ENCODE peak calls at places on chromosome 12, in five cellular contexts. Y is A549, P is transverse colon, H is suprapubic skin, L is ovary. N is an unnamed sample.

GRCh38 chr12:82841379-82841778 is 154.7 kb downstream of the TMTC2 start:
- DNase-seq in L (no peak), Y (no peak), H (no peak), P (no peak), N (no peak)

GRCh38 chr12:104709692-104710435 is 248.2 kb downstream of the SLC41A2 start:
- DNase-seq in Y (no peak), P (no peak), H (no peak), L (no peak), N (no peak)

GRCh38 chr12:83172441-83172840 is 485.7 kb downstream of the TMTC2 start:
- DNase-seq in P (no peak), L (no peak), H (no peak), Y (no peak), N (no peak)

GRCh38 chr12:75587340-75588106 is 76.1 kb upstream of the KRR1 start:
- DNase-seq in L (no peak), P (no peak), H (no peak), Y (no peak), N (no peak)

GRCh38 chr12:111715242-111715641 is 29.4 kb downstream of the ACAD10 start:
- DNase-seq in H (no peak), P (no peak), Y (no peak), L (no peak), N (no peak)

GRCh38 chr12:132766380-132767085 is 4.9 kb upstream of the ANKLE2 start:
- DNase-seq in P (peak), H (no peak), Y (no peak), L (no peak), N (peak)

GRCh38 chr12:4353785-4354208 is 25.7 kb downstream of the FGF23 start:
- DNase-seq in Y (no peak), H (no peak), P (no peak), L (no peak), N (no peak)

GRCh38 chr12:123983822-123984485 is 10.9 kb downstream of the ZNF664 start:
- DNase-seq in P (peak), Y (peak), L (peak), H (no peak), N (peak)

GRCh38 chr12:45268672-45269406 is 52.9 kb downstream of the ANO6 start:
- DNase-seq in P (peak), H (peak), L (peak), Y (peak), N (peak)

GRCh38 chr12:3604750-3605638 is 114.0 kb downstream of the PRMT8 start:
- DNase-seq in Y (no peak), L (peak), H (no peak), P (peak), N (peak)

GRCh38 chr12:131415781-131416180 is 295.1 kb upstream of the SFSWAP start:
- DNase-seq in Y (peak), P (no peak), H (no peak), L (no peak), N (peak)

GRCh38 chr12:18340186-18340585 is 78.9 kb downstream of the PIK3C2G start:
- DNase-seq in Y (no peak), H (no peak), P (no peak), L (no peak), N (no peak)

GRCh38 chr12:75684678-75685620 is 173.5 kb upstream of the KRR1 start:
- DNase-seq in H (no peak), L (no peak), Y (no peak), P (no peak), N (no peak)

GRCh38 chr12:113325938-113326337 is 9.0 kb downstream of the SLC8B1 start:
- DNase-seq in H (no peak), L (peak), Y (no peak), P (no peak), N (no peak)

GRCh38 chr12:71846322-71846940 is 6.9 kb downstream of the TBC1D15 start:
- DNase-seq in L (no peak), Y (no peak), H (no peak), P (no peak), N (no peak)

GRCh38 chr12:52539821-52540173 is 13.1 kb downstream of the KRT71 start:
- DNase-seq in L (no peak), Y (no peak), P (no peak), H (no peak), N (no peak)

GRCh38 chr12:4273651-4274395 is at the start of gene CCND2:
- DNase-seq in H (peak), P (peak), Y (peak), L (peak), N (peak)

GRCh38 chr12:3882896-3883564 is 9.8 kb upstream of the PARP11 start:
- DNase-seq in L (no peak), P (no peak), Y (peak), H (no peak), N (no peak)

GRCh38 chr12:64691227-64691792 is 67.9 kb downstream of the GNS start:
- DNase-seq in Y (no peak), L (no peak), H (no peak), P (no peak), N (no peak)

GRCh38 chr12:112350593-112351592 is 31.3 kb downstream of the HECTD4 start:
- DNase-seq in L (no peak), Y (no peak), P (no peak), H (no peak), N (no peak)

GRCh38 chr12:12943589-12944260 is 8.2 kb downstream of the GPRC5D start:
- DNase-seq in H (no peak), L (no peak), P (no peak), Y (no peak), N (no peak)

GRCh38 chr12:122793685-122794106 is 19.3 kb downstream of the CCDC62 start:
- DNase-seq in Y (peak), P (no peak), H (no peak), L (no peak), N (no peak)

GRCh38 chr12:114476159-114476558 is 70.2 kb upstream of the TBX5 start:
- DNase-seq in P (no peak), Y (no peak), L (no peak), H (no peak), N (no peak)

GRCh38 chr12:24605916-24606315 is 343.0 kb downstream of the BCAT1 start:
- DNase-seq in H (no peak), Y (no peak), L (no peak), P (no peak), N (no peak)

GRCh38 chr12:65609359-65609771 is 214.9 kb upstream of the HMGA2 start:
- DNase-seq in L (no peak), Y (no peak), P (no peak), H (no peak), N (no peak)

GRCh38 chr12:57459750-57460400 is at the start of gene GLI1:
- DNase-seq in P (no peak), L (peak), H (no peak), Y (peak), N (peak)

GRCh38 chr12:118337194-118337838 is 35.4 kb downstream of the TAOK3 start:
- DNase-seq in P (no peak), H (no peak), Y (no peak), L (no peak), N (no peak)

GRCh38 chr12:1630081-1630826 is 1.2 kb downstream of the WNT5B start:
- DNase-seq in L (peak), Y (peak), P (peak), H (no peak), N (peak)

GRCh38 chr12:46214668-46215429 is 54.0 kb downstream of the SLC38A1 start:
- DNase-seq in Y (no peak), L (no peak), H (no peak), P (peak), N (no peak)

GRCh38 chr12:118022728-118023109 is 6.2 kb downstream of the RFC5 start:
- DNase-seq in Y (no peak), H (no peak), P (no peak), L (no peak), N (no peak)

DNA sequence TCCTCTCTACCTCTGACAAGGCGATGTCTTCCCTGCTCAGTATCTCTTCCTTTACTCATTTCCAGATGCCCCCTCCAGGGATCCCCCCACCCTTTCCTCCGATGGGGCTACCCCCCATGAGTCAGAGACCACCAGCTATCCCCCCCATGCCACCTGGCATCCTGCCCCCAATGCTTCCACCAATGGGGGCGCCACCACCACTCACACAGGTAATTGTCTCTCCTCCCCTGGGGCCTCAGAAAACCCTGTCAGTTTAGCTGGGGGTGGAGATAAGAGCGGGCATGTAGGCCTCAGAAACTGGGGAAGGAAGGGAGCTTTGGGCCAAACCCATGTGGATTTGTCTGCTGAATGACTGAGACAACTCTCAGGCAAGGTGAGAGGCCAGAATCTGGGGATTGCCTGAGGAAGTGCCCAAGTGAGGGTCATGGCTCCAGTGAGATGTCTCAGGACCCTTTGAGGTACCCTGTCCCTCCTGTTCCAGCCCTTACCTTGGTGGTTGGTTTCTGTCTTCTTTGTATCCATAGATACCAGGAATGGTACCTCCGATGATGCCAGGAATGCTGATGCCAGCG is 8.1 kb downstream of the PRPF40B start:
- DNase-seq in P (no peak), Y (no peak), H (no peak), L (no peak), N (no peak)
- H3K4me3 ChIP-seq in P (no peak), Y (no peak), H (no peak), L (no peak), N (no peak)

GRCh38 chr12:108129017-108129812 is at the start of gene WSCD2:
- DNase-seq in H (no peak), P (peak), Y (no peak), L (no peak), N (peak)
- TF ChIP-seq POLR2A in H (no peak), P (no peak), Y (no peak), L (no peak), N (no peak)

DNA sequence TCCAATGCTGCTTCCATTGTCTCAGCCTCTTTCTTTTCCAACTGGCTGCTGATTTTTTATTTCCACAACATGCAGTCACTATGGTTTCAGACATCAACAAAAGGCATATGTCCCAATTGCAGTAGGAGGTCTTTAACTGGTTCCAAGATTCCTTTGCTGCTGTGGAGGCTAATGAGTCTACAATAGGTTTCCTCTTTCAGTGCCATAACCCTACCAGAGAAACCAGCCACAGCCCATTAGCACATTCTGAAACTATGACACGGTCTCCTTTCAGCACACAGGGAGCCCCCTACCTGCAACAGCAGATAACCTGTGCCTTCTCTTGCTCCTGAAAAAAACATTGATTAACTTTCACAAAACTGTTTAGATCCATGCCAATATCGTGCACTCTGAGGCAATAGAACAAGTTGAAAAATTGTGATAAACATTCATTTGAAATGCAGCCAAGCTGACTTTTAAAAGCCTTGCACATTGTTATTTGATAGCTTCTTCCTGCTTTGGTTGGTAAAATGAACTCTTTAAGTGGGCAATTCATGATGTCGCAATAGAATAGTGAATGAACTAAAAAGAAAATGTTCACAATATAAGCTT is 32.4 kb downstream of the PLEKHG7 start:
- DNase-seq in Y (no peak), L (no peak), P (no peak), H (no peak), N (no peak)
- H3K27ac ChIP-seq in Y (no peak), L (no peak), P (no peak), H (peak), N (no peak)

GRCh38 chr12:56337753-56338221 is 897 bp upstream of the IL23A start:
- DNase-seq in H (no peak), Y (no peak), L (no peak), P (no peak), N (no peak)

GRCh38 chr12:56333679-56334489 is at the start of gene PAN2:
- DNase-seq in P (peak), Y (peak), L (peak), H (peak), N (peak)

GRCh38 chr12:56334490-56334793 is 642 bp upstream of the PAN2 start:
- DNase-seq in P (no peak), L (no peak), Y (no peak), H (no peak), N (no peak)

GRCh38 chr12:56336361-56337167 is 2.1 kb upstream of the IL23A start:
- DNase-seq in P (peak), Y (no peak), L (no peak), H (no peak), N (no peak)

GRCh38 chr12:56338643-56339422 is at the start of gene IL23A:
- DNase-seq in Y (no peak), L (no peak), P (peak), H (no peak), N (no peak)
- H3K4me3 ChIP-seq in Y (no peak), L (no peak), P (no peak), H (no peak), N (no peak)

DNA sequence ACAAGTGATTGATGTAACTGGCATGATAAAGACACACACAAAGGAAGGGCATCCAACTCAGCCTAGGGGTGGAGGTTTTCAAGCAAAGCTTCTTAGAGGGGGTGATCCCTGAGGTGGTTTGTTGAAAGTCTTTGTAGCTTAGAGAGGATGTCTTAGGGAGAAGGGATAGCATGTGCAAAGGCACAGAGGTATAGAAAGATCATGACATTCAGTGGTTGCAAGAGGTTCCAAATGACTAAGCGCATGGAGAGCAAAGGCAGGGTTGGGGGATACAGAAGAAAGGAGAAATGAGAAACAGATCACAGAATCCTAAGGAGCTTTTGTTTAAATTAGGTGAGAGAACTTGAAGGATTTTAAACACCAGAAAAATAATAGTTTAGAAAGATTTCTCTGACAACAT is 5.2 kb upstream of the CCT2 start:
- DNase-seq in H (no peak), P (no peak), Y (no peak), L (no peak), N (no peak)
- TF ChIP-seq POLR2A in H (no peak), P (no peak), Y (no peak), L (no peak), N (no peak)

N was measured in testis.